ENCODE peak calls at places on chromosomes 6 and 20, in ten cellular contexts. One of them, this sample, is unnamed.

GRCh38 chr6:92047152-92047551 is 1372.2 kb downstream of the EPHA7 start:
- DNase-seq in COR-L47: no peak
- DNase-seq in AG09309: no peak
- DNase-seq in EH: no peak
- DNase-seq in stimulated activated CD4-positive, alpha-beta T cell treated with anti-CD3 and anti-CD28 coated beads, TNF-alpha, amount 100 ng/mL, for 24 hours: no peak
- DNase-seq in stimulated activated CD8-positive, alpha-beta memory T cell treated with anti-CD3 and anti-CD28 coated beads, Interleukin-2, amount 100 ng/mL, for 1 hour: no peak
- DNase-seq in left ventricle myocardium inferior: no peak
- DNase-seq in nephron progenitor cell: no peak
- DNase-seq in C1 segment of cervical spinal cord: no peak
- DNase-seq in pons: no peak
- DNase-seq in this sample: no peak

GRCh38 chr20:62363920-62364851 is 2.9 kb downstream of the LAMA5 start:
- DNase-seq in COR-L47: no peak
- DNase-seq in AG09309: no peak
- DNase-seq in EH: no peak
- DNase-seq in stimulated activated CD4-positive, alpha-beta T cell treated with anti-CD3 and anti-CD28 coated beads, TNF-alpha, amount 100 ng/mL, for 24 hours: no peak
- DNase-seq in stimulated activated CD8-positive, alpha-beta memory T cell treated with anti-CD3 and anti-CD28 coated beads, Interleukin-2, amount 100 ng/mL, for 1 hour: no peak
- DNase-seq in left ventricle myocardium inferior: peak
- DNase-seq in nephron progenitor cell: no peak
- DNase-seq in C1 segment of cervical spinal cord: no peak
- DNase-seq in pons: no peak
- DNase-seq in this sample: no peak

GRCh38 chr6:104888066-104888465 is 28.3 kb upstream of the HACE1 start:
- DNase-seq in COR-L47: no peak
- DNase-seq in AG09309: no peak
- DNase-seq in EH: no peak
- DNase-seq in stimulated activated CD4-positive, alpha-beta T cell treated with anti-CD3 and anti-CD28 coated beads, TNF-alpha, amount 100 ng/mL, for 24 hours: no peak
- DNase-seq in stimulated activated CD8-positive, alpha-beta memory T cell treated with anti-CD3 and anti-CD28 coated beads, Interleukin-2, amount 100 ng/mL, for 1 hour: no peak
- DNase-seq in left ventricle myocardium inferior: no peak
- DNase-seq in nephron progenitor cell: no peak
- DNase-seq in C1 segment of cervical spinal cord: no peak
- DNase-seq in pons: no peak
- DNase-seq in this sample: no peak

GRCh38 chr6:45590751-45591184 is 213.0 kb upstream of the SUPT3H start:
- DNase-seq in COR-L47: no peak
- DNase-seq in AG09309: no peak
- DNase-seq in EH: peak
- DNase-seq in stimulated activated CD4-positive, alpha-beta T cell treated with anti-CD3 and anti-CD28 coated beads, TNF-alpha, amount 100 ng/mL, for 24 hours: no peak
- DNase-seq in stimulated activated CD8-positive, alpha-beta memory T cell treated with anti-CD3 and anti-CD28 coated beads, Interleukin-2, amount 100 ng/mL, for 1 hour: no peak
- DNase-seq in left ventricle myocardium inferior: no peak
- DNase-seq in nephron progenitor cell: peak
- DNase-seq in C1 segment of cervical spinal cord: no peak
- DNase-seq in pons: no peak
- DNase-seq in this sample: peak

GRCh38 chr6:139982652-139983051 is 608.2 kb upstream of the CITED2 start:
- DNase-seq in COR-L47: no peak
- DNase-seq in AG09309: peak
- DNase-seq in EH: peak
- DNase-seq in stimulated activated CD4-positive, alpha-beta T cell treated with anti-CD3 and anti-CD28 coated beads, TNF-alpha, amount 100 ng/mL, for 24 hours: no peak
- DNase-seq in stimulated activated CD8-positive, alpha-beta memory T cell treated with anti-CD3 and anti-CD28 coated beads, Interleukin-2, amount 100 ng/mL, for 1 hour: no peak
- DNase-seq in left ventricle myocardium inferior: no peak
- DNase-seq in nephron progenitor cell: no peak
- DNase-seq in C1 segment of cervical spinal cord: no peak
- DNase-seq in pons: no peak
- DNase-seq in this sample: peak

GRCh38 chr6:3418521-3419060 is 38.3 kb downstream of the SLC22A23 start:
- DNase-seq in COR-L47: no peak
- DNase-seq in AG09309: no peak
- DNase-seq in EH: no peak
- DNase-seq in stimulated activated CD4-positive, alpha-beta T cell treated with anti-CD3 and anti-CD28 coated beads, TNF-alpha, amount 100 ng/mL, for 24 hours: no peak
- DNase-seq in stimulated activated CD8-positive, alpha-beta memory T cell treated with anti-CD3 and anti-CD28 coated beads, Interleukin-2, amount 100 ng/mL, for 1 hour: no peak
- DNase-seq in left ventricle myocardium inferior: no peak
- DNase-seq in nephron progenitor cell: no peak
- DNase-seq in C1 segment of cervical spinal cord: no peak
- DNase-seq in pons: no peak
- DNase-seq in this sample: no peak

GRCh38 chr20:8309638-8310037 is 177.6 kb downstream of the PLCB1 start:
- DNase-seq in COR-L47: peak
- DNase-seq in AG09309: no peak
- DNase-seq in EH: peak
- DNase-seq in stimulated activated CD4-positive, alpha-beta T cell treated with anti-CD3 and anti-CD28 coated beads, TNF-alpha, amount 100 ng/mL, for 24 hours: no peak
- DNase-seq in stimulated activated CD8-positive, alpha-beta memory T cell treated with anti-CD3 and anti-CD28 coated beads, Interleukin-2, amount 100 ng/mL, for 1 hour: no peak
- DNase-seq in left ventricle myocardium inferior: no peak
- DNase-seq in nephron progenitor cell: no peak
- DNase-seq in C1 segment of cervical spinal cord: no peak
- DNase-seq in pons: peak
- DNase-seq in this sample: no peak

GRCh38 chr20:32861446-32861845 is 2.7 kb downstream of the EFCAB8 start:
- DNase-seq in COR-L47: no peak
- DNase-seq in AG09309: no peak
- DNase-seq in EH: no peak
- DNase-seq in stimulated activated CD4-positive, alpha-beta T cell treated with anti-CD3 and anti-CD28 coated beads, TNF-alpha, amount 100 ng/mL, for 24 hours: no peak
- DNase-seq in stimulated activated CD8-positive, alpha-beta memory T cell treated with anti-CD3 and anti-CD28 coated beads, Interleukin-2, amount 100 ng/mL, for 1 hour: no peak
- DNase-seq in left ventricle myocardium inferior: no peak
- DNase-seq in nephron progenitor cell: no peak
- DNase-seq in C1 segment of cervical spinal cord: no peak
- DNase-seq in pons: no peak
- DNase-seq in this sample: no peak

GRCh38 chr6:41280658-41281057 is 5.8 kb downstream of the TREM1 start:
- DNase-seq in COR-L47: no peak
- DNase-seq in AG09309: no peak
- DNase-seq in EH: no peak
- DNase-seq in stimulated activated CD4-positive, alpha-beta T cell treated with anti-CD3 and anti-CD28 coated beads, TNF-alpha, amount 100 ng/mL, for 24 hours: no peak
- DNase-seq in stimulated activated CD8-positive, alpha-beta memory T cell treated with anti-CD3 and anti-CD28 coated beads, Interleukin-2, amount 100 ng/mL, for 1 hour: no peak
- DNase-seq in left ventricle myocardium inferior: no peak
- DNase-seq in nephron progenitor cell: no peak
- DNase-seq in C1 segment of cervical spinal cord: no peak
- DNase-seq in pons: no peak
- DNase-seq in this sample: no peak

GRCh38 chr6:97947841-97948240 is 664.8 kb upstream of the MMS22L start:
- DNase-seq in COR-L47: peak
- DNase-seq in AG09309: no peak
- DNase-seq in EH: no peak
- DNase-seq in stimulated activated CD4-positive, alpha-beta T cell treated with anti-CD3 and anti-CD28 coated beads, TNF-alpha, amount 100 ng/mL, for 24 hours: no peak
- DNase-seq in stimulated activated CD8-positive, alpha-beta memory T cell treated with anti-CD3 and anti-CD28 coated beads, Interleukin-2, amount 100 ng/mL, for 1 hour: no peak
- DNase-seq in left ventricle myocardium inferior: no peak
- DNase-seq in nephron progenitor cell: no peak
- DNase-seq in C1 segment of cervical spinal cord: no peak
- DNase-seq in pons: peak
- DNase-seq in this sample: peak

GRCh38 chr6:83702749-83703148 is 6.2 kb downstream of the SNAP91 start:
- DNase-seq in COR-L47: no peak
- DNase-seq in AG09309: no peak
- DNase-seq in EH: no peak
- DNase-seq in stimulated activated CD4-positive, alpha-beta T cell treated with anti-CD3 and anti-CD28 coated beads, TNF-alpha, amount 100 ng/mL, for 24 hours: no peak
- DNase-seq in stimulated activated CD8-positive, alpha-beta memory T cell treated with anti-CD3 and anti-CD28 coated beads, Interleukin-2, amount 100 ng/mL, for 1 hour: no peak
- DNase-seq in left ventricle myocardium inferior: no peak
- DNase-seq in nephron progenitor cell: no peak
- DNase-seq in C1 segment of cervical spinal cord: no peak
- DNase-seq in pons: no peak
- DNase-seq in this sample: no peak

GRCh38 chr20:21352703-21353102 is 44.6 kb downstream of the NKX2-4 start:
- DNase-seq in COR-L47: no peak
- DNase-seq in AG09309: peak
- DNase-seq in EH: peak
- DNase-seq in stimulated activated CD4-positive, alpha-beta T cell treated with anti-CD3 and anti-CD28 coated beads, TNF-alpha, amount 100 ng/mL, for 24 hours: no peak
- DNase-seq in stimulated activated CD8-positive, alpha-beta memory T cell treated with anti-CD3 and anti-CD28 coated beads, Interleukin-2, amount 100 ng/mL, for 1 hour: no peak
- DNase-seq in left ventricle myocardium inferior: no peak
- DNase-seq in nephron progenitor cell: no peak
- DNase-seq in C1 segment of cervical spinal cord: no peak
- DNase-seq in pons: no peak
- DNase-seq in this sample: peak

GRCh38 chr6:28488916-28489365 is 26.7 kb downstream of the GPX6 start:
- DNase-seq in COR-L47: no peak
- DNase-seq in AG09309: peak
- DNase-seq in EH: peak
- DNase-seq in stimulated activated CD4-positive, alpha-beta T cell treated with anti-CD3 and anti-CD28 coated beads, TNF-alpha, amount 100 ng/mL, for 24 hours: peak
- DNase-seq in stimulated activated CD8-positive, alpha-beta memory T cell treated with anti-CD3 and anti-CD28 coated beads, Interleukin-2, amount 100 ng/mL, for 1 hour: no peak
- DNase-seq in left ventricle myocardium inferior: no peak
- DNase-seq in nephron progenitor cell: peak
- DNase-seq in C1 segment of cervical spinal cord: no peak
- DNase-seq in pons: peak
- DNase-seq in this sample: peak

GRCh38 chr20:57205625-57206219 is 60.7 kb downstream of the BMP7 start:
- DNase-seq in COR-L47: no peak
- DNase-seq in AG09309: peak
- DNase-seq in EH: peak
- DNase-seq in stimulated activated CD4-positive, alpha-beta T cell treated with anti-CD3 and anti-CD28 coated beads, TNF-alpha, amount 100 ng/mL, for 24 hours: no peak
- DNase-seq in stimulated activated CD8-positive, alpha-beta memory T cell treated with anti-CD3 and anti-CD28 coated beads, Interleukin-2, amount 100 ng/mL, for 1 hour: no peak
- DNase-seq in left ventricle myocardium inferior: no peak
- DNase-seq in nephron progenitor cell: no peak
- DNase-seq in C1 segment of cervical spinal cord: no peak
- DNase-seq in pons: no peak
- DNase-seq in this sample: peak

GRCh38 chr6:111481836-111482235 is 1.2 kb downstream of the REV3L start:
- DNase-seq in COR-L47: no peak
- DNase-seq in AG09309: no peak
- DNase-seq in EH: peak
- DNase-seq in stimulated activated CD4-positive, alpha-beta T cell treated with anti-CD3 and anti-CD28 coated beads, TNF-alpha, amount 100 ng/mL, for 24 hours: no peak
- DNase-seq in stimulated activated CD8-positive, alpha-beta memory T cell treated with anti-CD3 and anti-CD28 coated beads, Interleukin-2, amount 100 ng/mL, for 1 hour: no peak
- DNase-seq in left ventricle myocardium inferior: no peak
- DNase-seq in nephron progenitor cell: no peak
- DNase-seq in C1 segment of cervical spinal cord: no peak
- DNase-seq in pons: no peak
- DNase-seq in this sample: peak

GRCh38 chr6:83868639-83869038 is 9.2 kb downstream of the CYB5R4 start:
- DNase-seq in COR-L47: no peak
- DNase-seq in AG09309: peak
- DNase-seq in EH: peak
- DNase-seq in stimulated activated CD4-positive, alpha-beta T cell treated with anti-CD3 and anti-CD28 coated beads, TNF-alpha, amount 100 ng/mL, for 24 hours: no peak
- DNase-seq in stimulated activated CD8-positive, alpha-beta memory T cell treated with anti-CD3 and anti-CD28 coated beads, Interleukin-2, amount 100 ng/mL, for 1 hour: no peak
- DNase-seq in left ventricle myocardium inferior: no peak
- DNase-seq in nephron progenitor cell: no peak
- DNase-seq in C1 segment of cervical spinal cord: no peak
- DNase-seq in pons: no peak
- DNase-seq in this sample: peak

GRCh38 chr6:137870744-137871247 is 3.7 kb downstream of the TNFAIP3 start:
- DNase-seq in COR-L47: no peak
- DNase-seq in AG09309: no peak
- DNase-seq in EH: no peak
- DNase-seq in stimulated activated CD4-positive, alpha-beta T cell treated with anti-CD3 and anti-CD28 coated beads, TNF-alpha, amount 100 ng/mL, for 24 hours: no peak
- DNase-seq in stimulated activated CD8-positive, alpha-beta memory T cell treated with anti-CD3 and anti-CD28 coated beads, Interleukin-2, amount 100 ng/mL, for 1 hour: no peak
- DNase-seq in left ventricle myocardium inferior: no peak
- DNase-seq in nephron progenitor cell: no peak
- DNase-seq in C1 segment of cervical spinal cord: no peak
- DNase-seq in pons: no peak
- DNase-seq in this sample: no peak

GRCh38 chr6:136471372-136471771 is 78.8 kb downstream of the MAP7 start:
- DNase-seq in COR-L47: no peak
- DNase-seq in AG09309: no peak
- DNase-seq in EH: no peak
- DNase-seq in stimulated activated CD4-positive, alpha-beta T cell treated with anti-CD3 and anti-CD28 coated beads, TNF-alpha, amount 100 ng/mL, for 24 hours: no peak
- DNase-seq in stimulated activated CD8-positive, alpha-beta memory T cell treated with anti-CD3 and anti-CD28 coated beads, Interleukin-2, amount 100 ng/mL, for 1 hour: no peak
- DNase-seq in left ventricle myocardium inferior: no peak
- DNase-seq in nephron progenitor cell: no peak
- DNase-seq in C1 segment of cervical spinal cord: no peak
- DNase-seq in pons: no peak
- DNase-seq in this sample: peak

GRCh38 chr6:114342826-114343781 is at the start of gene HS3ST5:
- DNase-seq in COR-L47: peak
- DNase-seq in AG09309: no peak
- DNase-seq in EH: peak
- DNase-seq in stimulated activated CD4-positive, alpha-beta T cell treated with anti-CD3 and anti-CD28 coated beads, TNF-alpha, amount 100 ng/mL, for 24 hours: no peak
- DNase-seq in stimulated activated CD8-positive, alpha-beta memory T cell treated with anti-CD3 and anti-CD28 coated beads, Interleukin-2, amount 100 ng/mL, for 1 hour: no peak
- DNase-seq in left ventricle myocardium inferior: no peak
- DNase-seq in nephron progenitor cell: peak
- DNase-seq in C1 segment of cervical spinal cord: peak
- DNase-seq in pons: peak
- DNase-seq in this sample: peak

GRCh38 chr20:11229772-11230171 is 556.0 kb upstream of the JAG1 start:
- DNase-seq in COR-L47: no peak
- DNase-seq in AG09309: peak
- DNase-seq in EH: peak
- DNase-seq in stimulated activated CD4-positive, alpha-beta T cell treated with anti-CD3 and anti-CD28 coated beads, TNF-alpha, amount 100 ng/mL, for 24 hours: no peak
- DNase-seq in stimulated activated CD8-positive, alpha-beta memory T cell treated with anti-CD3 and anti-CD28 coated beads, Interleukin-2, amount 100 ng/mL, for 1 hour: no peak
- DNase-seq in left ventricle myocardium inferior: peak
- DNase-seq in nephron progenitor cell: no peak
- DNase-seq in C1 segment of cervical spinal cord: no peak
- DNase-seq in pons: peak
- DNase-seq in this sample: peak